ENCODE peak calls at places on chromosomes 2 and 18, in ten cellular contexts. One of them, this sample, is unnamed.

GRCh38 chr2:2048461-2048860 is 282.6 kb downstream of the MYT1L start:
- DNase-seq in hepatocyte: no peak
- DNase-seq in ovary: no peak
- DNase-seq in AG04450: no peak
- DNase-seq in heart left ventricle: no peak
- DNase-seq in bronchial epithelial cell: no peak
- DNase-seq in fibroblast of the aortic adventitia: no peak
- DNase-seq in stomach: no peak
- DNase-seq in brain microvascular endothelial cell: no peak
- DNase-seq in fibroblast of pulmonary artery: no peak
- DNase-seq in this sample: no peak

GRCh38 chr2:96869824-96870630 is at the start of gene SEMA4C:
- DNase-seq in bronchial epithelial cell: no peak
- DNase-seq in fibroblast of pulmonary artery: peak
- DNase-seq in AG04450: no peak
- DNase-seq in fibroblast of the aortic adventitia: no peak
- DNase-seq in heart left ventricle: peak
- DNase-seq in hepatocyte: peak
- DNase-seq in brain microvascular endothelial cell: no peak
- DNase-seq in stomach: peak
- DNase-seq in ovary: peak
- DNase-seq in this sample: no peak

GRCh38 chr2:73972846-73973245 is 11.9 kb upstream of the TET3 start:
- DNase-seq in hepatocyte: no peak
- DNase-seq in heart left ventricle: no peak
- DNase-seq in bronchial epithelial cell: no peak
- DNase-seq in brain microvascular endothelial cell: no peak
- DNase-seq in AG04450: no peak
- DNase-seq in stomach: no peak
- DNase-seq in fibroblast of pulmonary artery: no peak
- DNase-seq in fibroblast of the aortic adventitia: no peak
- DNase-seq in ovary: no peak
- DNase-seq in this sample: peak

GRCh38 chr2:39568561-39569006 is 97.1 kb upstream of the TMEM178A start:
- DNase-seq in bronchial epithelial cell: peak
- DNase-seq in fibroblast of pulmonary artery: peak
- DNase-seq in AG04450: peak
- DNase-seq in brain microvascular endothelial cell: peak
- DNase-seq in hepatocyte: peak
- DNase-seq in stomach: no peak
- DNase-seq in ovary: no peak
- DNase-seq in heart left ventricle: no peak
- DNase-seq in fibroblast of the aortic adventitia: peak
- DNase-seq in this sample: no peak

GRCh38 chr18:5294618-5295230 is 802 bp downstream of the ZBTB14 start:
- DNase-seq in hepatocyte: no peak
- DNase-seq in fibroblast of pulmonary artery: peak
- DNase-seq in brain microvascular endothelial cell: peak
- DNase-seq in fibroblast of the aortic adventitia: peak
- DNase-seq in stomach: peak
- DNase-seq in bronchial epithelial cell: peak
- DNase-seq in heart left ventricle: peak
- DNase-seq in ovary: peak
- DNase-seq in AG04450: no peak
- DNase-seq in this sample: peak

GRCh38 chr2:8090748-8091700 is 590.8 kb upstream of the ID2 start:
- DNase-seq in brain microvascular endothelial cell: peak
- DNase-seq in heart left ventricle: no peak
- DNase-seq in AG04450: peak
- DNase-seq in ovary: peak
- DNase-seq in fibroblast of pulmonary artery: peak
- DNase-seq in stomach: no peak
- DNase-seq in bronchial epithelial cell: peak
- DNase-seq in fibroblast of the aortic adventitia: peak
- DNase-seq in hepatocyte: peak
- DNase-seq in this sample: peak

GRCh38 chr18:70411886-70412443 is 123.1 kb downstream of the SOCS6 start:
- DNase-seq in fibroblast of the aortic adventitia: peak
- DNase-seq in brain microvascular endothelial cell: no peak
- DNase-seq in stomach: no peak
- DNase-seq in bronchial epithelial cell: no peak
- DNase-seq in AG04450: no peak
- DNase-seq in heart left ventricle: no peak
- DNase-seq in ovary: no peak
- DNase-seq in hepatocyte: no peak
- DNase-seq in fibroblast of pulmonary artery: peak
- DNase-seq in this sample: no peak

GRCh38 chr18:76491436-76491800 is 3.6 kb downstream of the ZNF516 start:
- DNase-seq in brain microvascular endothelial cell: peak
- DNase-seq in fibroblast of pulmonary artery: peak
- DNase-seq in hepatocyte: peak
- DNase-seq in ovary: peak
- DNase-seq in stomach: peak
- DNase-seq in bronchial epithelial cell: no peak
- DNase-seq in AG04450: no peak
- DNase-seq in heart left ventricle: peak
- DNase-seq in fibroblast of the aortic adventitia: peak
- DNase-seq in this sample: peak

GRCh38 chr2:58032016-58032750 is 14.4 kb upstream of the VRK2 start:
- DNase-seq in heart left ventricle: no peak
- DNase-seq in ovary: no peak
- DNase-seq in hepatocyte: no peak
- DNase-seq in bronchial epithelial cell: no peak
- DNase-seq in AG04450: peak
- DNase-seq in fibroblast of the aortic adventitia: no peak
- DNase-seq in brain microvascular endothelial cell: peak
- DNase-seq in fibroblast of pulmonary artery: no peak
- DNase-seq in stomach: no peak
- DNase-seq in this sample: peak

GRCh38 chr2:206410714-206411113 is 32.6 kb upstream of the ADAM23 start:
- DNase-seq in AG04450: no peak
- DNase-seq in stomach: no peak
- DNase-seq in brain microvascular endothelial cell: no peak
- DNase-seq in fibroblast of pulmonary artery: no peak
- DNase-seq in ovary: no peak
- DNase-seq in heart left ventricle: no peak
- DNase-seq in bronchial epithelial cell: no peak
- DNase-seq in hepatocyte: no peak
- DNase-seq in fibroblast of the aortic adventitia: no peak
- DNase-seq in this sample: no peak

DNA sequence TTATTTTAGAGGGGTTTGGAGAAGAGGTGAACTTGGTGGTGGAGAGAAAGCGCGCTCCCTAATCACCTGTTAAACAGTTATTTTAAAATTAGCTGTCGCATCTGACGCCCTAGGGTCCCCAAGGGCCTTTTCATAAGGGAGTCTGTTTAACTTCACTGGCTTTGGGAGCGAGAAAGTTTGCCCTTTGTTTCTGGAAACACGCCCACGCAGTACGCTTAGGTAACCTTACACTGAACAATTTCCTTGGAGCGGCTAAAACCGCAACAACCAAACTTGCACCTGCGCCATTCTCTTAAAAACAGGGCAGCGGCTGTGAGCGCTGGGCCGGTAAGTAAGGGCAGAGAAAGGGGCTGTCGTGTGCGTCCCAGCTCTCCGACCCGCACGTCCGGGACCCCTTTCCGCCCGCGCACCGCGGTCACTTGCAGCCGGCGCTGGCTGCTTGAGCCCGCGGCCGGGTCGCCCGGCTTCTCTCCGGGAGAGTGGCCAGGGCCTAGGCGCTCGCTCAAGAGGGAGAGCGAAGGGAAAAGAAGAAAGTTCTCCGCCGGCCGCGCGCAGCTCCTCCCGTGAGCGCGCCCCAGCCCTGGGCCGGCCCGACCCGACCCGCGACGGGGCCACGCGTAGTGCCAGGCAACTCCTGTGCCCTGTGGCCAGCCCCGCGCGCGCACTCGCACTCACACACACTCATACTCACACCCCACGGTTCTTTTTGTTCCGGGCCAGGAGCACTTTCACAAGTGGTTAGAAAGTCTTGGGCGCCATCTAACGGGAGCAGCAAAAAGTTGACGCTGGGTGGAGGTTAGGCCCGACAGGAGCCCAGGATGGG is 19.2 kb downstream of the POU3F3 start:
- DNase-seq in bronchial epithelial cell: peak
- DNase-seq in brain microvascular endothelial cell: peak
- DNase-seq in heart left ventricle: peak
- DNase-seq in stomach: peak
- DNase-seq in ovary: no peak
- DNase-seq in fibroblast of the aortic adventitia: peak
- DNase-seq in fibroblast of pulmonary artery: peak
- DNase-seq in hepatocyte: peak
- DNase-seq in AG04450: peak
- DNase-seq in this sample: peak
- H3K4me3 ChIP-seq in bronchial epithelial cell: peak
- H3K4me3 ChIP-seq in brain microvascular endothelial cell: peak
- H3K4me3 ChIP-seq in heart left ventricle: peak
- H3K4me3 ChIP-seq in stomach: peak
- H3K4me3 ChIP-seq in ovary: peak
- H3K4me3 ChIP-seq in fibroblast of the aortic adventitia: peak
- H3K4me3 ChIP-seq in fibroblast of pulmonary artery: peak
- H3K4me3 ChIP-seq in hepatocyte: peak
- H3K4me3 ChIP-seq in AG04450: peak
- H3K4me3 ChIP-seq in this sample: peak

DNA sequence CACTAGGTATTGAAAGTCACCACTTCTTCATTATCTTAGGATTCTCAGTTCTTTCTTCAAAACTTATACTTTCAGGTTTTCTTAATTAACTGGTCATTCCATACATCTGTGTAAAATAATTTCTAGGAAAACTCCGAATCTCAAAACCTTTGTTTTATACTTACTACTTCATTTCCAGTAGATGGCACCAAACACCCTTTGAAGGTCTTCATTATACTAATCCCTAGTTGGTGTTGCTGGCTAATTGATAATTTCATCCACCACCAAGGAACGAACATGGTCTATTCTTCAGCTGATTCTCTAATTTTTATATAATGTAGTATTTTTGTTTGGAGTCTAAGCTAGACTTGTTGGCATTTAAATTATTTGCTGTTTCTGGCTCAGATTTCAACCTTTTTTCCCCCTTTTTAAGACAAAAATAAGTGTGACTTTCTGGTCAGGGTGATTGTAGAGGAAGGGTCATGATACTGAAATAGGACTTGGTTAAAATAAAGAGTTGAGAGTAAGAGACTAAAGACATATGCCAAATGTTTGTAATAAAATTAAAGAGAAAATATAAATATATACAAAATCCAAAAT is 2.8 kb upstream of the MXD1 start:
- DNase-seq in AG04450: no peak
- DNase-seq in ovary: no peak
- DNase-seq in heart left ventricle: no peak
- DNase-seq in brain microvascular endothelial cell: no peak
- DNase-seq in stomach: no peak
- DNase-seq in bronchial epithelial cell: peak
- DNase-seq in fibroblast of pulmonary artery: peak
- DNase-seq in hepatocyte: peak
- DNase-seq in fibroblast of the aortic adventitia: peak
- DNase-seq in this sample: peak
- TF ChIP-seq CTCF in AG04450: peak
- TF ChIP-seq CTCF in ovary: peak
- TF ChIP-seq CTCF in heart left ventricle: peak
- TF ChIP-seq CTCF in brain microvascular endothelial cell: peak
- TF ChIP-seq CTCF in stomach: peak
- TF ChIP-seq CTCF in bronchial epithelial cell: peak
- TF ChIP-seq CTCF in fibroblast of pulmonary artery: peak
- TF ChIP-seq CTCF in hepatocyte: peak
- TF ChIP-seq CTCF in fibroblast of the aortic adventitia: peak
- TF ChIP-seq CTCF in this sample: peak

GRCh38 chr2:229489016-229489415 is 217.9 kb upstream of the PID1 start:
- DNase-seq in fibroblast of pulmonary artery: peak
- DNase-seq in AG04450: no peak
- DNase-seq in hepatocyte: no peak
- DNase-seq in stomach: no peak
- DNase-seq in bronchial epithelial cell: peak
- DNase-seq in heart left ventricle: no peak
- DNase-seq in brain microvascular endothelial cell: peak
- DNase-seq in fibroblast of the aortic adventitia: peak
- DNase-seq in ovary: no peak
- DNase-seq in this sample: no peak

GRCh38 chr2:229490167-229490566 is 219.1 kb upstream of the PID1 start:
- DNase-seq in heart left ventricle: no peak
- DNase-seq in ovary: no peak
- DNase-seq in hepatocyte: no peak
- DNase-seq in bronchial epithelial cell: no peak
- DNase-seq in brain microvascular endothelial cell: no peak
- DNase-seq in fibroblast of pulmonary artery: no peak
- DNase-seq in stomach: no peak
- DNase-seq in fibroblast of the aortic adventitia: no peak
- DNase-seq in AG04450: no peak
- DNase-seq in this sample: no peak

GRCh38 chr2:229485782-229486181 is 214.7 kb upstream of the PID1 start:
- DNase-seq in hepatocyte: no peak
- DNase-seq in fibroblast of pulmonary artery: no peak
- DNase-seq in brain microvascular endothelial cell: no peak
- DNase-seq in bronchial epithelial cell: no peak
- DNase-seq in fibroblast of the aortic adventitia: no peak
- DNase-seq in AG04450: no peak
- DNase-seq in heart left ventricle: peak
- DNase-seq in stomach: no peak
- DNase-seq in ovary: no peak
- DNase-seq in this sample: no peak

GRCh38 chr2:229488232-229488631 is 217.1 kb upstream of the PID1 start:
- DNase-seq in stomach: no peak
- DNase-seq in heart left ventricle: no peak
- DNase-seq in fibroblast of pulmonary artery: no peak
- DNase-seq in ovary: no peak
- DNase-seq in hepatocyte: no peak
- DNase-seq in bronchial epithelial cell: no peak
- DNase-seq in fibroblast of the aortic adventitia: no peak
- DNase-seq in AG04450: no peak
- DNase-seq in brain microvascular endothelial cell: no peak
- DNase-seq in this sample: no peak

DNA sequence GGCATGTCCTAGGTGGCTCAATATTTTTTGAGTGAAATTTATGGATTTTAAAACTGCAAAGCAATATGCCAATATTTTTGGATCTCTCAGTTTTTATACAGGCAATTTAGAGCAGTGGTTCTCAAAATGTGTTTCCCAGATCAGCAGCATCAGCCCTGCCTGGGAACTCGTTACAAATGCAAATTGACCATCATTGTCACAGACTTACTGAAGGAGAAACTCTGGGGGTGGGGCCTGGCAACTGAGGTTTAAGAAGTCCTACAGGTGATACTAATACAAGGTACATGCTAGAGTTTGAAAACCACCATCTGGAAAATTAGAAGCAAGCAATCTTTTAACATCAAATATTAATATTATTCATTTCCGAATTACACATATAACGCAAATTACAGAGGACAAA is 215.6 kb upstream of the PID1 start:
- DNase-seq in hepatocyte: no peak
- DNase-seq in ovary: no peak
- DNase-seq in heart left ventricle: no peak
- DNase-seq in bronchial epithelial cell: no peak
- DNase-seq in AG04450: no peak
- DNase-seq in fibroblast of the aortic adventitia: no peak
- DNase-seq in brain microvascular endothelial cell: no peak
- DNase-seq in stomach: no peak
- DNase-seq in fibroblast of pulmonary artery: no peak
- DNase-seq in this sample: no peak
- H3K4me3 ChIP-seq in hepatocyte: no peak
- H3K4me3 ChIP-seq in ovary: no peak
- H3K4me3 ChIP-seq in heart left ventricle: no peak
- H3K4me3 ChIP-seq in bronchial epithelial cell: no peak
- H3K4me3 ChIP-seq in AG04450: no peak
- H3K4me3 ChIP-seq in fibroblast of the aortic adventitia: no peak
- H3K4me3 ChIP-seq in brain microvascular endothelial cell: no peak
- H3K4me3 ChIP-seq in stomach: no peak
- H3K4me3 ChIP-seq in fibroblast of pulmonary artery: no peak
- H3K4me3 ChIP-seq in this sample: no peak

GRCh38 chr2:98577313-98577712 is 31.0 kb downstream of the COA5 start:
- DNase-seq in heart left ventricle: no peak
- DNase-seq in AG04450: no peak
- DNase-seq in hepatocyte: no peak
- DNase-seq in fibroblast of the aortic adventitia: no peak
- DNase-seq in fibroblast of pulmonary artery: no peak
- DNase-seq in bronchial epithelial cell: no peak
- DNase-seq in ovary: no peak
- DNase-seq in brain microvascular endothelial cell: no peak
- DNase-seq in stomach: no peak
- DNase-seq in this sample: no peak
- TF ChIP-seq CTCF in heart left ventricle: peak
- TF ChIP-seq CTCF in AG04450: peak
- TF ChIP-seq CTCF in hepatocyte: no peak
- TF ChIP-seq CTCF in fibroblast of the aortic adventitia: peak
- TF ChIP-seq CTCF in fibroblast of pulmonary artery: peak
- TF ChIP-seq CTCF in bronchial epithelial cell: peak
- TF ChIP-seq CTCF in ovary: no peak
- TF ChIP-seq CTCF in brain microvascular endothelial cell: peak
- TF ChIP-seq CTCF in stomach: no peak
- TF ChIP-seq CTCF in this sample: no peak

This sample was measured in GM12865.